ENCODE peak calls at places on chromosomes 4 and X, in seven cellular contexts. N is lower lobe of right lung, J is HepG2, Q is psoas muscle, Z is ovary, M is HCT116, K is fibroblast of lung. X is an unnamed sample. For H3K4me1, H3K9me3 and H3K36me3, the result is how much of the 10 kb centered on the place peaks cover.

GRCh38 chr4:5760246-5760645 is 49.2 kb downstream of the EVC start:
- DNase-seq in N (no peak), J (no peak), Q (no peak), Z (no peak), M (no peak), K (no peak), X (no peak)

GRCh38 chr4:95547708-95548471 is 883 bp downstream of the UNC5C start:
- DNase-seq in N (peak), J (no peak), Q (peak), Z (peak), M (no peak), K (no peak), X (peak)

GRCh38 chrX:116246261-116246660 is 75.7 kb downstream of the AGTR2 start:
- DNase-seq in N (no peak), J (no peak), Q (no peak), Z (no peak), M (peak), K (no peak), X (no peak)

GRCh38 chr4:16544251-16544721 is 318.0 kb upstream of the TAPT1 start:
- DNase-seq in N (peak), J (no peak), Q (no peak), Z (no peak), M (no peak), K (peak), X (peak)

GRCh38 chr4:41600243-41600642 is 62.3 kb downstream of the LIMCH1 start:
- DNase-seq in N (no peak), J (no peak), Q (no peak), Z (no peak), M (peak), K (no peak), X (no peak)

GRCh38 chrX:113741744-113742143 is 842.1 kb upstream of the HTR2C start:
- DNase-seq in N (no peak), J (peak), Q (no peak), Z (no peak), M (peak), K (no peak), X (no peak)

GRCh38 chr4:5730436-5730835 is 19.4 kb downstream of the EVC start:
- DNase-seq in N (no peak), J (no peak), Q (no peak), Z (no peak), M (no peak), K (no peak), X (no peak)

GRCh38 chr4:88090898-88091297 is 67.5 kb downstream of the ABCG2 start:
- DNase-seq in N (no peak), J (no peak), Q (no peak), Z (no peak), M (no peak), K (no peak), X (no peak)

GRCh38 chrX:67723580-67724351 is 179.9 kb downstream of the AR start:
- DNase-seq in N (no peak), J (no peak), Q (no peak), Z (no peak), M (no peak), K (no peak), X (no peak)

GRCh38 chr4:56496241-56496640 is 9.3 kb upstream of the ARL9 start:
- DNase-seq in N (no peak), J (no peak), Q (no peak), Z (no peak), M (no peak), K (no peak), X (no peak)

GRCh38 chr4:7391637-7392437 is 42.9 kb downstream of the PSAPL1 start:
- DNase-seq in N (no peak), J (no peak), Q (no peak), Z (no peak), M (no peak), K (no peak), X (peak)

GRCh38 chr4:57103051-57103450 is 7.1 kb downstream of the IGFBP7 start:
- DNase-seq in N (no peak), J (no peak), Q (peak), Z (no peak), M (no peak), K (no peak), X (no peak)

GRCh38 chrX:10072786-10073568 is 83.8 kb upstream of the CLCN4 start:
- DNase-seq in N (no peak), J (no peak), Q (no peak), Z (no peak), M (no peak), K (no peak), X (no peak)

GRCh38 chr4:51831133-51831532 is 11.8 kb upstream of the DCUN1D4 start:
- DNase-seq in N (peak), J (peak), Q (peak), Z (peak), M (peak), K (peak), X (peak)

GRCh38 chrX:105701310-105702052 is 120.9 kb upstream of the NRK start:
- DNase-seq in N (no peak), J (no peak), Q (no peak), Z (no peak), M (no peak), K (peak), X (no peak)

GRCh38 chrX:38803609-38804480 is 2.6 kb downstream of the MID1IP1 start:
- DNase-seq in N (peak), J (peak), Q (peak), Z (peak), M (peak), K (peak), X (peak)

GRCh38 chr4:145935253-145936141 is 3.1 kb downstream of the ZNF827 start:
- DNase-seq in N (peak), J (peak), Q (peak), Z (peak), M (no peak), K (peak), X (peak)

GRCh38 chr4:128639586-128640270 is 169.8 kb upstream of the JADE1 start:
- DNase-seq in N (no peak), J (no peak), Q (no peak), Z (no peak), M (no peak), K (peak), X (no peak)

GRCh38 chr4:119111296-119111695 is 24.3 kb upstream of the MYOZ2 start:
- DNase-seq in N (no peak), J (no peak), Q (no peak), Z (no peak), M (no peak), K (no peak), X (no peak)

GRCh38 chr4:169351860-169352259 is 81.1 kb upstream of the SH3RF1 start:
- DNase-seq in N (no peak), J (no peak), Q (no peak), Z (peak), M (no peak), K (peak), X (no peak)

GRCh38 chr4:76989391-76990061 is 40.0 kb downstream of the SEPTIN11 start:
- DNase-seq in N (no peak), J (no peak), Q (no peak), Z (no peak), M (no peak), K (no peak), X (no peak)

GRCh38 chr4:86011117-86011516 is 348.7 kb downstream of the MAPK10 start:
- DNase-seq in N (no peak), J (no peak), Q (no peak), Z (no peak), M (no peak), K (peak), X (no peak)

GRCh38 chr4:140893939-140894338 is 137.8 kb upstream of the TBC1D9 start:
- DNase-seq in N (no peak), J (no peak), Q (no peak), Z (no peak), M (no peak), K (peak), X (no peak)

GRCh38 chr4:124265701-124266100 is 446.8 kb downstream of the ANKRD50 start:
- DNase-seq in N (no peak), J (no peak), Q (no peak), Z (no peak), M (no peak), K (peak), X (no peak)

GRCh38 chr4:10007436-10007740 is 13.9 kb downstream of the SLC2A9 start:
- DNase-seq in N (no peak), J (no peak), Q (no peak), Z (no peak), M (no peak), K (no peak), X (no peak)

GRCh38 chr4:111268769-111269414 is 646.0 kb upstream of the PITX2 start:
- DNase-seq in N (no peak), J (no peak), Q (no peak), Z (no peak), M (no peak), K (peak), X (no peak)

GRCh38 chr4:158630893-158631292 is 40.8 kb downstream of the C4orf46 start:
- DNase-seq in N (no peak), J (no peak), Q (no peak), Z (no peak), M (no peak), K (peak), X (no peak)

DNA sequence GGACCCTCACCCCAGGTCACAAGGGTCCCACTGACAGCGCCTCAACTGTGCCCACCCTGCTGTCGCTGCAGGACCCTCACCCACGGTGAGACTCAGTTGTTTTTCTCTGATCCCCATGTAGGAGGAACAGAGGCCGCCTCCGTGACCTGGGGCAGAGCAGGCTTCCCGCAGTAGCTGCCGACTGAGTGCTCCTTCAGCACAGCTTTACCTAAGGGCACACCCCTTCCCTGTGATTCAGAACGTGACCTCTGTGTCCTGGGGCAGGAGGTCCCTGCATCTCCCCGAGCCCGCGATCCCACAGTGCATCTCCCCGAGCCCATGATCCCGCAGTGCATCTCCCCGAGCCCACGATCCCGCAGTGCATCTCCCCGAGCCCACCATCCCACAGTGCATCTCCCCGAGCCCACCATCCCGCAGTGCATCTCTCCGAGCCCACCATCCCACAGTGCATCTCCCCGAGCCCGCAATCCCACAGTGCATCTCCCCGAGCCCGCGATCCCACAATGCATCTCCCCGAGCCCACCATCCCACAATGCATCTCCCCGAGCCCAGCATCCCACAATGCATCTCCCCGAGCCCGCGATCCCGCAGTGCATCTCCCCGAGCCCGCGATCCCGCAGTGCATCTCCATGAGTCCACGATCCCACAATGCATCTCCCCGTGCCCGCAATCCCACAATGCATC is 23.6 kb downstream of the PPP2R3B start:
- DNase-seq in N (no peak), J (no peak), Q (no peak), Z (no peak), M (no peak), K (no peak), X (peak)
- H3K4me1 ChIP-seq in N (under half), J (under half), Q (under half), Z (under half), M (under half), K (under half), X (under half)

GRCh38 chrX:64198046-64198445 is 7.5 kb downstream of the AMER1 start:
- DNase-seq in N (no peak), J (no peak), Q (no peak), Z (no peak), M (no peak), K (no peak), X (no peak)
- H3K9me3 ChIP-seq in N (under half), J (under half), Q (under half), Z (under half), M (under half), K (under half), X (under half)

DNA sequence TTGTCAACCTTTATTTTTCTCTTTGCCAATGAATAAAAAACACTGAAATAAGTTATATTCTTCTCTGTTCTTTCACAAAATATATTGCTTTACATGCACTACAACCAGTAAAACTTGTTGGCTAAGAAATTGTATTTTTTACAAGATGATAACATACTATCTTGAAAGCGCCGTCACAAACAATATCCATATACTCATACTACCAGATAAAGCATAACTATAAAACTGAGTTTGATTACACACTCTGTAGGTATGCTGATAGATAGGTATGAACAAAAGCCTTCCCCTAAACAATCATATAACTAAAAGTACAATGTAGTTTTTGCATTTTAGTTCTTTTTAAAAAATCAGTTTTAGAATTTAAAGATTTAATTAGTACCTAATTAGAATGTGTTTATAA is 13.6 kb upstream of the BMP2K start:
- DNase-seq in N (no peak), J (no peak), Q (no peak), Z (no peak), M (no peak), K (no peak), X (no peak)
- H3K36me3 ChIP-seq in N (under half), J (under half), Q (under half), Z (under half), M (under half), K (under half), X (under half)

DNA sequence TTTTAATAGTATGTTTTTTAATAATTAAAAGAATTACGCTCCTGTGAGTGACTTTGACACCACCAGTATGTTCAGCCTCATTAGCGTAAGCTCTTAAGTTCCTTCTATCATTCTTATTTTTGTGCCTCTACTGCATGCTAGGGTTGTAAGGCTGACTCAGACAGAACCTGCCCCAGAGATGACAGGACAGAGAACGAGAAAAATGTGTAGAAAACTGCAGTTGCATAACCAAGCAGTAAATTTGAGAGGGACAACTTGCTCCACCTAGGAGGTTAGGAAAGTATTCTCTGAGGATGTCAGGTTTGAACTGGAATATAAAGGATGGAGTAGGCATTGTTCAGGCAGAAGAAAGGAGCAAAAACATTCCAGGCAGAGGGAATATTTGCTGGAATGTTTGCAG is 98.7 kb downstream of the NFKB1 start:
- DNase-seq in N (no peak), J (no peak), Q (no peak), Z (no peak), M (no peak), K (no peak), X (no peak)
- H3K4me1 ChIP-seq in N (under half), J (under half), Q (under half), Z (under half), M (under half), K (under half), X (under half)

DNA sequence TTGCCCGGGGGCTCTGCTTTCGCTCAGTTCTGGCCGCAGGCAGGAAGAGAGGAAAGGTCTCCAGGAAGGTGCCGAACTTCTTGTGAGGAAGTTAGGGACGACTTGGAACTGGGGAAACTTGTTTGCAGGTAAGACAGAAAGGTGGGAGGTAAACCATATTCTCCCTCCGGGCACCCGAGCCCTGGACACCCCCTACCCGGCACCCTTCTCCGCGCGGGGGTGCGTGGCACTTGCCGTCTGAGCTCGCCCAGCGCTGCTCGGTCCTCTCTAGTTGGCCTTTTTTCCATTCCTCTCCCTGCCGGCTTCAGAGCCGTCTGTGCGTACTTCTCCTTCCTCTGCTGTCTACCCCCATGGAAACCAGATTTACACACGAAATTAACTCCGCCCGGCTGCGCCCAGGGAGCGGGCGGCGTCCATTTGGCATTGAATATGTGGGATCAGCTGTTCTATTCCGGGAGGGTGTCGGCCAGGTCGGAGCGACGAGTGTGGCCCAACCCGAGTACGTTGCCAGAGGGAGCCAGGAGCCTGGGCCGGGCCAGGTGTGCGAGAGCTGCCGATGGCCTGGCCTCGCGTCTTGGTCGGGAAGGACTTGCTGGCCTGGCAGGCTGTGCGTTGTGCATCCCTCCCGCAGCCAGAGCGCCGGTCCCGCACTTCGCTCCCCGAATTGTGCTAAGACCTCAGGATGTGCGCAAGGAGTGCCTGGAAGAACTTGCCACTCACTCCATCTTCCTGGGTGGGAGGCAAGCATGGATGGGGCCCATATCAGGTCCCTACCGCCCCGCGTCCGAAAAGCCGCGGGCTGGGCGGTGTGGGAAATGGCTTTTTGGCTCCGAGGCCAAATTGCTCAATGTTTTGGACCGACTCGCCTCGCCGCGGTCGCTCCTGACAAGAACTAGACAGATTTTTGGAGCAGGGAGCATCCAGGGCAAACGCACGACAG is 1.7 kb downstream of the PDGFRA start:
- DNase-seq in N (peak), J (no peak), Q (peak), Z (peak), M (no peak), K (peak), X (no peak)
- H3K9me3 ChIP-seq in N (under half), J (under half), Q (under half), Z (under half), M (under half), K (under half), X (under half)

DNA sequence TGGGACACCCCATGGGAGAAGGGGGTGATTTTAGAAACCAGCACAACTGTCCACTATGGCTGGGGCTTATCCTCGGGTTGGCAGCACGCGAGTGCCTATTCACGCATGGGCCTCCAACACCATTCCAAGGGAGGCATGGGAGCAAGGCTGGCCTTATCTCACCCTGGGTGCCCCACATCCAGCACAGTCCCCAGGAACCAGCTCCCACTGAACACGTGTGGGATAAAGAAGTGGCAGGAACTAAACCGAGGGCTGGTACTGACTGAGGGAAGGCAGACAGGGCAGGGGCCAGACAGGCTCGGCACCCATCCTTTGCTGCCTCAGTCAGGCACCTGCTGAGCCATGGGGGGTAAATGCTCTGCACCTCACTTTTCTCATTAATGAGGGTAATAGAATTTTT is 43.7 kb upstream of the GPR78 start:
- DNase-seq in N (no peak), J (no peak), Q (no peak), Z (no peak), M (no peak), K (no peak), X (no peak)
- H3K36me3 ChIP-seq in N (under half), J (under half), Q (under half), Z (under half), M (under half), K (under half), X (under half)

DNA sequence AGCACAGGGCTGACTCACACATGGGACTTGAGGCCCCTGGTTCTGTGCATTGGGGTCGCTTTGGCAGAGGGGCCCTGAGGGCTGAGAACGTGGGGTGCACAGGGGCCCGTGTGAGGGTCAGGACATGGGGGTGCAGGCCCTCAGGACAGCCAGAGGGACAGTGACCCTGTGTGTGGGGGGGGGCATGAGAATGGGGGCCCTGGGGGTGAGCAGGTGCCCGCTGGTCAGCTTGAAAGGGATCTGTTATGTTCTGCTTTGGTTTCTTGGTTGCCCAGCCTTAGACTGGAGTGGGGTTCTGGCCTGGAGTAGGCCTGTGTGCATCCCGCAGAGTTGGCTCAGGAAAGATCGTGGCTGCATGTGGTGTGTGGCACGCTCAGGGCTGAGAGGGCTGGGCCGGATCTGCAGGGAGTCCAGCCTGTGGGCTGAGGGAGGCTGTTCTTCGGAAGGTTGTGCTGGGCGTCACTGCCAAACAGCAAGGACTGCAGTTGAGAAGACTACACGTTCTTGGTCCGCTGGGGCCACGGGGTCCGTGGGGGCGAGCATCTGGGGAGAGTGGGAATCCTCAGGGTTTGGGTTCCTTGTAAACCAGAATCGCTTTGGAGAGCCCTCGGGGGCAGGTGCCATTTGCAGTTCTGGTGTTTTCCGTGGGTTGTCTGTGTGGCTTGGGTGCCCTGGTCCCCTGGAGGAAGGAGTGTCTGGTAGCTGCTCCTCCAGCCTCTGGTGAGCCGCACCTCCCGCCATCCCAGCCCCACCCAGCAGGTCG is 15.2 kb upstream of the UVSSA start:
- DNase-seq in N (no peak), J (no peak), Q (no peak), Z (no peak), M (no peak), K (no peak), X (no peak)
- H3K4me1 ChIP-seq in N (under half), J (under half), Q (under half), Z (under half), M (under half), K (under half), X (under half)

GRCh38 chrX:44922980-44923379 is 50.0 kb downstream of the KDM6A start:
- DNase-seq in N (no peak), J (no peak), Q (no peak), Z (no peak), M (no peak), K (no peak), X (no peak)
- H3K9me3 ChIP-seq in N (under half), J (under half), Q (under half), Z (under half), M (under half), K (under half), X (under half)

DNA sequence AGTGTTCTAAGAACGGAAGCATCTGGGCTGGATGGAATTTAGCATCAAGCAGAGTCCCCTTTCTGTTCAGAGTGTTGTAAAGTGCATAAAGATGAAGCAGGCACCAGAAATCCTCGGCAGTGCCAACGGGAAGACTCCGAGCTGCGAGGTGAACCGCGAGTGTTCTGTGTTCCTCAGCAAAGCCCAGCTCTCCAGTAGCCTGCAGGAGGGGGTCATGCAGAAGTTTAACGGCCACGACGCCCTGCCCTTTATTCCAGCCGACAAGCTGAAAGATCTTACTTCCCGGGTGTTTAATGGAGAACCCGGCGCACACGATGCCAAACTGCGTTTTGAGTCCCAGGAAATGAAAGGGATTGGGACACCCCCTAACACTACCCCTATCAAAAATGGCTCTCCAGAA is 29.4 kb downstream of the NSD2 start:
- DNase-seq in N (no peak), J (no peak), Q (no peak), Z (no peak), M (no peak), K (no peak), X (no peak)
- H3K36me3 ChIP-seq in N (under half), J (under half), Q (under half), Z (under half), M (under half), K (under half), X (half or more)

X was measured in left lung.